ENCODE peak calls at places on chromosome 7, in eight cellular contexts. X is tibial nerve, D is endothelial cell, T is neural progenitor cell, Q is cardiac fibroblast, V is mesothelial cell of epicardium, U is right lobe of liver, Y is neural crest cell. M is an unnamed sample.
A peak's percentile ranks its signal among the peaks of the same experiment; 100 is the strongest.

GRCh38 chr7:137001478-137001877 is 133.0 kb downstream of the CHRM2 start:
- DNase-seq in X (no peak), D (no peak), T (no peak), Q (no peak), V (no peak), U (no peak), Y (no peak), M (no peak)

GRCh38 chr7:149874644-149875028 is 867 bp downstream of the ATP6V0E2 start:
- DNase-seq in X (no peak), D (no peak), T (peak; percentile 37), Q (no peak), V (no peak), U (peak; percentile 82), Y (no peak), M (no peak)

GRCh38 chr7:55778631-55779030 is 83.9 kb downstream of the SEPTIN14 start:
- DNase-seq in X (no peak), D (no peak), T (no peak), Q (no peak), V (no peak), U (no peak), Y (no peak), M (no peak)

GRCh38 chr7:155874411-155874810 is 62.1 kb upstream of the SHH start:
- DNase-seq in X (no peak), D (no peak), T (no peak), Q (no peak), V (no peak), U (no peak), Y (no peak), M (no peak)

GRCh38 chr7:3028071-3028766 is 15.4 kb downstream of the CARD11 start:
- DNase-seq in X (peak; percentile 14), D (no peak), T (no peak), Q (peak; percentile 16), V (no peak), U (no peak), Y (no peak), M (no peak)

GRCh38 chr7:2008101-2008935 is 224.4 kb downstream of the MAD1L1 start:
- DNase-seq in X (no peak), D (no peak), T (no peak), Q (no peak), V (peak; percentile 10), U (peak; percentile 49), Y (no peak), M (peak; percentile 1)

GRCh38 chr7:153523320-153524015 is 528.7 kb upstream of the DPP6 start:
- DNase-seq in X (no peak), D (no peak), T (no peak), Q (no peak), V (no peak), U (no peak), Y (no peak), M (no peak)

GRCh38 chr7:36659638-36660341 is 64.5 kb downstream of the AOAH start:
- DNase-seq in X (no peak), D (no peak), T (peak; percentile 26), Q (no peak), V (no peak), U (no peak), Y (no peak), M (no peak)

GRCh38 chr7:40760997-40761396 is 626.2 kb downstream of the SUGCT start:
- DNase-seq in X (no peak), D (no peak), T (no peak), Q (no peak), V (no peak), U (peak; percentile 64), Y (no peak), M (no peak)

GRCh38 chr7:40763319-40764287 is 628.8 kb downstream of the SUGCT start:
- DNase-seq in X (no peak), D (no peak), T (no peak), Q (peak; percentile 40), V (no peak), U (no peak), Y (no peak), M (no peak)

GRCh38 chr7:40758590-40758989 is 623.8 kb downstream of the SUGCT start:
- DNase-seq in X (no peak), D (no peak), T (peak; percentile 74), Q (peak; percentile 46), V (no peak), U (no peak), Y (no peak), M (no peak)

GRCh38 chr7:40760293-40760964 is 625.6 kb downstream of the SUGCT start:
- DNase-seq in X (no peak), D (no peak), T (no peak), Q (peak; percentile 3), V (no peak), U (no peak), Y (no peak), M (no peak)

DNA sequence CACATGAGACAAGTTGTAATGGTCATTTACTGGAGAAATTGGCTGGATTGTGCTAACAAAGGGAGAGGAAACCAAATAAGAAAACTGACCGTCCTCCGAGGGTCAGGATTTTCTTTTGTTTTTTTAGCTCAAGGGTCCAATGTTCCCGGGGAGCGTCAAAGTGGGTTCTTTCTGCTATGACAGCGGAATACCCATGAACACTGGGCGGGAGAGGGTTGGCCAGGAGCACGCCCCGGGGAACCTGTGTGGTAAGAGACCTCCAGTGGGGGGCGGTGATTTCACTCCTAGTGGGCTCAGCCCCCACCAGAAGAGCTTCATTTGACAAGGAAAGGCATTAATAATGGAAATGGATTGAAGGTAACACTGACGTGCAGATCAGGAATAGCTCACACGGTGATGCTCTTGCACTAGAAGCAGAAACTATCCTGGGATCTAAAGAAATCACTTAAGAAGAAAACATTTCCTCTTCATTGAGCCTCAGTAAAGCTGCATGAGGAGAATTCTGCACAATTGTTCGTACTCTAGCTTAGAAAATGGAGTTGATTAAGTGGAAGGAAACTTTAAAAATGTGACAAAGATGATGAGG is 627.0 kb downstream of the SUGCT start:
- DNase-seq in X (no peak), D (no peak), T (no peak), Q (peak; percentile 14), V (no peak), U (no peak), Y (no peak), M (no peak)
- TF ChIP-seq CTCF in X (no peak), D (no peak), T (peak; percentile 22), Q (no peak), V (no peak), U (no peak), Y (no peak), M (no peak)

DNA sequence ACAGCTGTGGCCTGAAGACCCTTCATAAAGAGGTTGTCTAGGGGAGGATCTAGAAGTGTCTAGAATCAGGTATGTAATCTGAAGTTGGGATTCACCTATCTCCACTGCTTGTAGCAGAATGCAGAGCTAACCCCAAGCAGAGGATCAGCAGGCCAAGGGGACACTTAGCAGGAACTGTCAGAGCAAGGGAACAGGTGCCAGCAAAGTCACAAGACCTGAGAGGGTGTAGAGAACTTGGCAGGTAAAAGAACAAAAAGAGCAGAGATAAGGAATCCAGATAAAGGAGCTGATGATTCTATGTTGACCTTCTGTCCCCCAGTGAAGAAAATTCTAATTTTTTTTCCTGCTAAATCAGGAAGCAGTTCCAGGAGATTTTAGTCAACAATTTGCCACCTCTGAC is 91.4 kb upstream of the CCDC71L start:
- DNase-seq in X (no peak), D (no peak), T (no peak), Q (no peak), V (no peak), U (no peak), Y (no peak), M (no peak)
- TF ChIP-seq CTCF in X (no peak), D (no peak), T (no peak), Q (no peak), V (no peak), U (no peak), Y (no peak), M (no peak)

GRCh38 chr7:71851776-71852548 is 560.2 kb downstream of the CALN1 start:
- DNase-seq in X (no peak), D (no peak), T (no peak), Q (no peak), V (no peak), U (no peak), Y (no peak), M (no peak)
- TF ChIP-seq CTCF in X (no peak), D (no peak), T (no peak), Q (no peak), V (no peak), U (no peak), Y (no peak), M (no peak)

GRCh38 chr7:121510858-121511482 is 114.9 kb upstream of the FAM3C start:
- DNase-seq in X (no peak), D (no peak), T (peak; percentile 59), Q (no peak), V (no peak), U (no peak), Y (no peak), M (no peak)

GRCh38 chr7:121513105-121513504 is 117.0 kb upstream of the FAM3C start:
- DNase-seq in X (no peak), D (no peak), T (no peak), Q (no peak), V (no peak), U (no peak), Y (no peak), M (no peak)

GRCh38 chr7:121515181-121515580 is 119.1 kb upstream of the FAM3C start:
- DNase-seq in X (no peak), D (no peak), T (no peak), Q (no peak), V (no peak), U (no peak), Y (no peak), M (no peak)

GRCh38 chr7:121505540-121506182 is 109.6 kb upstream of the FAM3C start:
- DNase-seq in X (no peak), D (no peak), T (no peak), Q (no peak), V (no peak), U (no peak), Y (no peak), M (no peak)

DNA sequence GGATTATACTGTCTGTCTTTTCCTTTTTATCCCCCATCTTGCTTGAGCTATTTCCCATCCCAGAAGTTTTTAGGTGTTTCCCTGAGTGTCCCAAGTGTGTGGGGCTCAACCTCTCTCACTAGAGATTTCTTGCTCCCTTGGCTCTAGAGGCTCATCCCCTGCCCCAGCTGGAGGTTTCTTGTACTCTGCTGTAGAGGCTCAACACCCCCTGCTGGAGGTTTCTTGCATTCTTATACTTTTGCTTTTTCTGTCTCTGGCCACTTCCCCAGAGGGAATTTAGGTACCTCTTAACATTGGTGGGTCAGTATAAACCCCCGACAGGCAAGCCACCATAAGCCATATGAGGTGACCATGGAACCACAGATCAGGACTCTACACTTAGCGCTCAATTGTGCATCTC is 114.2 kb upstream of the FAM3C start:
- DNase-seq in X (no peak), D (no peak), T (peak; percentile 65), Q (no peak), V (no peak), U (no peak), Y (no peak), M (no peak)
- TF ChIP-seq CTCF in X (no peak), D (no peak), T (peak; percentile 57), Q (no peak), V (no peak), U (no peak), Y (no peak), M (no peak)

GRCh38 chr7:104161244-104161643 is 46.6 kb downstream of the ORC5 start:
- DNase-seq in X (no peak), D (no peak), T (no peak), Q (no peak), V (no peak), U (no peak), Y (no peak), M (no peak)

GRCh38 chr7:104162081-104162480 is 45.7 kb downstream of the ORC5 start:
- DNase-seq in X (no peak), D (no peak), T (no peak), Q (no peak), V (no peak), U (no peak), Y (no peak), M (no peak)

GRCh38 chr7:104156842-104157277 is 51.0 kb downstream of the ORC5 start:
- DNase-seq in X (no peak), D (no peak), T (peak; percentile 32), Q (peak; percentile 56), V (no peak), U (no peak), Y (no peak), M (no peak)

GRCh38 chr7:104160375-104160774 is 47.4 kb downstream of the ORC5 start:
- DNase-seq in X (no peak), D (no peak), T (no peak), Q (peak; percentile 47), V (no peak), U (no peak), Y (no peak), M (no peak)
- TF ChIP-seq CTCF in X (peak; percentile 22), D (peak; percentile 63), T (peak; percentile 53), Q (peak; percentile 23), V (peak; percentile 81), U (peak; percentile 45), Y (peak; percentile 67), M (peak; percentile 15)